ENCODE peak calls at places on chromosome 7, in four cellular contexts. One of them, this sample, is unnamed.

GRCh38 chr7:27147211-27148030 is at the start of gene HOXA6:
- DNase-seq in effector CD4-positive, alpha-beta T cell: no peak
- DNase-seq in SHP77: no peak
- DNase-seq in cardiac septum: peak; percentile 74
- DNase-seq in this sample: peak; percentile 80

GRCh38 chr7:83347836-83348482 is 185.3 kb upstream of the PCLO start:
- DNase-seq in effector CD4-positive, alpha-beta T cell: no peak
- DNase-seq in SHP77: no peak
- DNase-seq in cardiac septum: no peak
- DNase-seq in this sample: peak; percentile 36

GRCh38 chr7:35003679-35004278 is 33.5 kb downstream of the DPY19L1 start:
- DNase-seq in effector CD4-positive, alpha-beta T cell: no peak
- DNase-seq in SHP77: peak; percentile 72
- DNase-seq in cardiac septum: no peak
- DNase-seq in this sample: peak; percentile 11

GRCh38 chr7:73966062-73966940 is 61.7 kb upstream of the ELN start:
- DNase-seq in effector CD4-positive, alpha-beta T cell: no peak
- DNase-seq in SHP77: no peak
- DNase-seq in cardiac septum: no peak
- DNase-seq in this sample: no peak

GRCh38 chr7:123682690-123683089 is 27.0 kb downstream of the LMOD2 start:
- DNase-seq in effector CD4-positive, alpha-beta T cell: no peak
- DNase-seq in SHP77: no peak
- DNase-seq in cardiac septum: no peak
- DNase-seq in this sample: peak; percentile 78

GRCh38 chr7:35856175-35856574 is 55.3 kb downstream of the SEPTIN7 start:
- DNase-seq in effector CD4-positive, alpha-beta T cell: no peak
- DNase-seq in SHP77: no peak
- DNase-seq in cardiac septum: no peak
- DNase-seq in this sample: no peak

GRCh38 chr7:44473295-44473694 is 17.2 kb downstream of the NUDCD3 start:
- DNase-seq in effector CD4-positive, alpha-beta T cell: no peak
- DNase-seq in SHP77: no peak
- DNase-seq in cardiac septum: no peak
- DNase-seq in this sample: no peak

GRCh38 chr7:47333131-47333887 is 248.6 kb downstream of the TNS3 start:
- DNase-seq in effector CD4-positive, alpha-beta T cell: no peak
- DNase-seq in SHP77: no peak
- DNase-seq in cardiac septum: no peak
- DNase-seq in this sample: peak; percentile 39

GRCh38 chr7:51329696-51330263 is 13.2 kb upstream of the COBL start:
- DNase-seq in effector CD4-positive, alpha-beta T cell: no peak
- DNase-seq in SHP77: no peak
- DNase-seq in cardiac septum: no peak
- DNase-seq in this sample: no peak

GRCh38 chr7:95927781-95928180 is 155.4 kb downstream of the DYNC1I1 start:
- DNase-seq in effector CD4-positive, alpha-beta T cell: no peak
- DNase-seq in SHP77: no peak
- DNase-seq in cardiac septum: no peak
- DNase-seq in this sample: no peak

GRCh38 chr7:94324380-94325120 is 70.1 kb upstream of the COL1A2 start:
- DNase-seq in effector CD4-positive, alpha-beta T cell: no peak
- DNase-seq in SHP77: no peak
- DNase-seq in cardiac septum: no peak
- DNase-seq in this sample: peak; percentile 33

GRCh38 chr7:99380823-99381663 is 6.5 kb downstream of the ARPC1B start:
- DNase-seq in effector CD4-positive, alpha-beta T cell: peak; percentile 91
- DNase-seq in SHP77: no peak
- DNase-seq in cardiac septum: no peak
- DNase-seq in this sample: no peak

GRCh38 chr7:44561962-44562621 is 11.6 kb downstream of the DDX56 start:
- DNase-seq in effector CD4-positive, alpha-beta T cell: no peak
- DNase-seq in SHP77: no peak
- DNase-seq in cardiac septum: no peak
- DNase-seq in this sample: no peak

GRCh38 chr7:36021367-36021766 is 131.7 kb upstream of the EEPD1 start:
- DNase-seq in effector CD4-positive, alpha-beta T cell: no peak
- DNase-seq in SHP77: peak; percentile 2
- DNase-seq in cardiac septum: no peak
- DNase-seq in this sample: no peak

GRCh38 chr7:52547301-52547920 is 488.0 kb upstream of the POM121L12 start:
- DNase-seq in effector CD4-positive, alpha-beta T cell: no peak
- DNase-seq in SHP77: no peak
- DNase-seq in cardiac septum: no peak
- DNase-seq in this sample: no peak

GRCh38 chr7:149005427-149006344 is 22.6 kb downstream of the PDIA4 start:
- DNase-seq in effector CD4-positive, alpha-beta T cell: peak; percentile 84
- DNase-seq in SHP77: peak; percentile 68
- DNase-seq in cardiac septum: peak; percentile 86
- DNase-seq in this sample: peak; percentile 93

GRCh38 chr7:31076641-31077310 is 24.7 kb downstream of the ADCYAP1R1 start:
- DNase-seq in effector CD4-positive, alpha-beta T cell: no peak
- DNase-seq in SHP77: no peak
- DNase-seq in cardiac septum: no peak
- DNase-seq in this sample: no peak

GRCh38 chr7:133978502-133979295 is 148.4 kb upstream of the LRGUK start:
- DNase-seq in effector CD4-positive, alpha-beta T cell: no peak
- DNase-seq in SHP77: no peak
- DNase-seq in cardiac septum: no peak
- DNase-seq in this sample: no peak

GRCh38 chr7:77940647-77941046 is 142.1 kb downstream of the PHTF2 start:
- DNase-seq in effector CD4-positive, alpha-beta T cell: no peak
- DNase-seq in SHP77: peak; percentile 16
- DNase-seq in cardiac septum: no peak
- DNase-seq in this sample: peak; percentile 49

This sample was measured in left kidney.